ENCODE peak calls at places on chromosomes 5 and 9, in nine cellular contexts. O, H, V, S, Q, A, D, J and M are unnamed samples.

GRCh38 chr5:52956915-52957747 is 32.0 kb upstream of the ITGA2 start:
- DNase-seq in Q (no peak), J (no peak), O (no peak), H (no peak), D (no peak), A (no peak), V (no peak), S (no peak), M (no peak)

GRCh38 chr5:143402464-143403356 is 776 bp downstream of the NR3C1 start:
- DNase-seq in A (peak; percentile 62), Q (peak; percentile 88), D (peak; percentile 69), H (no peak), V (peak; percentile 55), S (peak; percentile 66), O (peak; percentile 82), J (peak; percentile 65), M (peak; percentile 54)

GRCh38 chr9:88559661-88560060 is 24.7 kb downstream of the NXNL2 start:
- DNase-seq in Q (no peak), S (no peak), D (no peak), H (no peak), V (no peak), A (no peak), O (no peak), J (no peak), M (no peak)

GRCh38 chr5:141521244-141521781 is 32.4 kb downstream of the PCDHGC5 start:
- DNase-seq in Q (no peak), J (no peak), A (no peak), S (no peak), H (peak; percentile 98), V (peak; percentile 69), D (peak; percentile 80), O (no peak), M (peak; percentile 79)

GRCh38 chr9:35664531-35665470 is at the start of gene ARHGEF39:
- DNase-seq in J (peak; percentile 85), V (peak; percentile 55), S (peak; percentile 86), O (peak; percentile 85), H (peak; percentile 59), Q (peak; percentile 92), D (peak; percentile 76), A (peak; percentile 77), M (peak; percentile 84)

GRCh38 chr9:131625848-131626670 is 80.7 kb downstream of the PRRT1B start:
- DNase-seq in V (no peak), A (no peak), J (no peak), H (no peak), O (no peak), Q (no peak), D (no peak), S (no peak), M (no peak)

GRCh38 chr5:4216142-4216541 is 620.5 kb downstream of the IRX1 start:
- DNase-seq in Q (no peak), H (no peak), S (no peak), D (no peak), J (no peak), A (no peak), O (no peak), V (no peak), M (no peak)

GRCh38 chr5:69237877-69238276 is 3.2 kb downstream of the CDK7 start:
- DNase-seq in D (no peak), V (no peak), J (no peak), S (no peak), A (no peak), Q (no peak), O (no peak), H (no peak), M (no peak)

GRCh38 chr9:107395126-107395525 is 94.4 kb downstream of the KLF4 start:
- DNase-seq in D (no peak), V (no peak), Q (no peak), H (no peak), A (no peak), O (no peak), J (no peak), S (no peak), M (no peak)

GRCh38 chr5:29902859-29903258 is 1290.6 kb upstream of the CDH6 start:
- DNase-seq in J (no peak), A (no peak), S (no peak), Q (no peak), O (no peak), D (no peak), V (no peak), H (no peak), M (no peak)

GRCh38 chr5:53406630-53407316 is 73.7 kb upstream of the FST start:
- DNase-seq in A (no peak), O (no peak), S (no peak), H (peak; percentile 33), D (no peak), V (no peak), Q (no peak), J (no peak), M (peak; percentile 40)

GRCh38 chr9:70534058-70534457 is 119.6 kb upstream of the KLF9 start:
- DNase-seq in V (no peak), S (no peak), A (no peak), H (no peak), Q (no peak), J (no peak), D (no peak), O (no peak), M (no peak)

GRCh38 chr9:752681-753200 is 88.8 kb upstream of the DMRT1 start:
- DNase-seq in S (no peak), J (no peak), H (no peak), O (no peak), V (no peak), D (no peak), A (no peak), Q (no peak), M (no peak)

GRCh38 chr5:76838481-76839261 is 11.1 kb upstream of the S100Z start:
- DNase-seq in Q (no peak), V (no peak), S (no peak), A (no peak), J (no peak), O (no peak), D (no peak), H (peak; percentile 92), M (peak; percentile 58)

GRCh38 chr5:132488590-132488989 is 2.0 kb downstream of the IRF1 start:
- DNase-seq in D (no peak), H (no peak), A (no peak), O (no peak), V (no peak), J (no peak), S (no peak), Q (no peak), M (no peak)

GRCh38 chr5:15902050-15902449 is 277.5 kb downstream of the MARCHF11 start:
- DNase-seq in O (no peak), D (no peak), J (no peak), S (no peak), A (no peak), H (no peak), Q (no peak), V (no peak), M (no peak)

GRCh38 chr9:108484468-108484867 is 371.3 kb downstream of the ACTL7B start:
- DNase-seq in V (no peak), S (no peak), Q (no peak), H (no peak), O (no peak), A (no peak), J (no peak), D (no peak), M (no peak)

GRCh38 chr5:37836173-37837100 is 3.4 kb downstream of the GDNF start:
- DNase-seq in O (no peak), S (peak; percentile 59), A (no peak), J (no peak), V (no peak), H (no peak), D (no peak), Q (no peak), M (no peak)

DNA sequence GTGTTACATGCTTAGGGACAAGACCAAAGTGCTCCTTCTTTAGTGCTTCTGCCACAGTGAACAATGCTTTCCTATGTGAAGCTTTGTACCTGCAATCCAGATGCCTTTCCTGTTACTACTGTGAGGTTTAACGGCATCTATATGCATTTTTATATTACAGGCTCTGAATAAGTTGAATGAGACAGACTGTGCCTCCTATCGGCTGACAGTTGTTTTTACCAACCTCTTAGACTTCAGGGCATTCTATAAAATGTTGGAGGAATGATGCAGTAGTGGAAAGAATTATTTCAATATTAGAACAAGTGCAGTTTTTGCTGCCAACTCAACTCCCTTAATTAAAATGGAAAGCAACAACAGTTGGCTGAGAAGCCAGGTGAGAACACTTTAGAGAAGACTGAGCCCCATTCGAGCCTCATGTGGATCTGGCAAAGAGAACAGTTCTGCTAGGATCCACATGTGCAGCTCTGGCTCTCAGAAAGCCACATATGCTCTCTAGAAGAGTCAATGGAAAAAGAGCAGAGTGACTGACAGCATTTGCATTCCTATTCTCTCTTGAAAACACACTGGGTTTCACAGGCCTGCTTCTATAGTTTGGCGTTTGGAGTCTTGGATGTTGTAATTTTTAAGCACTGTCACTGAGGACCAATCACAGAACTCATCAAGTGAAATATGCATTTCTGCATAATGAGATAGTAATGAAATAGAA is 147.5 kb downstream of the LURAP1L start:
- DNase-seq in D (no peak), J (no peak), O (no peak), S (no peak), A (no peak), Q (no peak), H (no peak), V (no peak), M (no peak)
- TF ChIP-seq CTCF in D (no peak), J (no peak), O (no peak), S (no peak), A (no peak), Q (no peak), H (no peak), V (no peak), M (no peak)

DNA sequence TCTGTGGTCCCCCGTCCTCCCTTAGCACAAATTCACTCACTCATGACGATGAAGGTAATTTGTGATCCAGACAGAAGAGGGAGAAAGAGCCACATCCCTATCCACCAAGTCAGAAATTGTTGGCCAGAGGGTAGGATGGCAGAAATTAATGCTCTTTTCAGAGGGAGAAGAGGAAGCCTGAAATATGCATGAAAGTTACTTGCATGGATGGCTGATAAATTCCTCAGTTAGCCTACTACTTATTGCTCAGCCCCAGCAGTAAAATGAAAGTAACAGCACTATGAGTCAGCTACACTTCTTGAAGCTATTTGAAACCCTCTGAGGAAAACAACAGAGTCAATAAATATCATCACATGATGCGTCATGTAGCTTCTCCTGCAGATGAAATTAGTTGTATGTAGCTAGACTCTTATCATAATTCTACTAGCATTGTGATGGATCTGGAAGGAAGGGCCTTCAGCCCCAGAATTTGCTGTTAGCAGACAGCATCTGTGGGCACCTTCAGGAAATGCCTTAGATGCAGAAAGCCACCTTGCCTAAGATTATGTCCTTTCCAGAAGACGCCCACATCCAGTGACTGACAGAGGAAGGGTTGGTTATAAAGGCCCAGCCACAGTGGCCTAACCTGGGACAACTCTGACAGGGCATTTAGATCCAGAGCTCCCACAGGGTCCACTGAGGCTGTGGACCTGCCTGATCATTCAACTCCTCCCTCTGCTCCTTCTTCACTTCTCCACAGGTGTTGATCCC is 81.2 kb upstream of the CCDC112 start:
- DNase-seq in A (no peak), S (no peak), Q (no peak), D (peak; percentile 24), V (no peak), J (no peak), H (peak; percentile 35), O (no peak), M (peak; percentile 30)
- TF ChIP-seq CTCF in A (no peak), S (no peak), Q (no peak), D (peak; percentile 29), V (no peak), J (peak; percentile 35), H (peak; percentile 30), O (peak; percentile 35), M (no peak)

GRCh38 chr5:32942225-32942989 is 231.3 kb downstream of the NPR3 start:
- DNase-seq in J (no peak), A (no peak), Q (no peak), D (no peak), S (peak; percentile 21), O (no peak), V (no peak), H (peak; percentile 55), M (peak; percentile 54)
- TF ChIP-seq CTCF in J (no peak), A (no peak), Q (no peak), D (no peak), S (peak; percentile 54), O (peak; percentile 50), V (no peak), H (peak; percentile 66), M (peak; percentile 50)

GRCh38 chr9:38319496-38320173 is 72.9 kb upstream of the ALDH1B1 start:
- DNase-seq in A (no peak), Q (no peak), V (no peak), O (no peak), H (no peak), J (no peak), S (no peak), D (no peak), M (no peak)
- TF ChIP-seq CTCF in A (no peak), Q (no peak), V (no peak), O (no peak), H (no peak), J (no peak), S (no peak), D (no peak), M (no peak)